ENCODE peak calls at places on chromosome 4, in six cellular contexts. W, S, Z, Q, U and C are unnamed samples.

GRCh38 chr4:182800216-182800515 is 117.0 kb downstream of the DCTD start:
- DNase-seq in W (no peak), S (no peak), Z (no peak), Q (no peak), U (no peak), C (no peak)

GRCh38 chr4:88414755-88415154 is 36.1 kb downstream of the HERC6 start:
- DNase-seq in W (no peak), S (no peak), Z (no peak), Q (no peak), U (no peak), C (no peak)

GRCh38 chr4:1055721-1056590 is 44.5 kb downstream of the FGFRL1 start:
- DNase-seq in W (peak; percentile 71), S (no peak), Z (peak; percentile 65), Q (peak; percentile 66), U (no peak), C (no peak)

GRCh38 chr4:113759696-113760093 is 1.8 kb downstream of the CAMK2D start:
- DNase-seq in W (no peak), S (no peak), Z (no peak), Q (no peak), U (no peak), C (no peak)

GRCh38 chr4:6761540-6762243 is 20.8 kb upstream of the KIAA0232 start:
- DNase-seq in W (no peak), S (no peak), Z (peak; percentile 84), Q (no peak), U (no peak), C (no peak)

GRCh38 chr4:111934294-111934693 is 211.0 kb upstream of the FAM241A start:
- DNase-seq in W (peak; percentile 12), S (no peak), Z (no peak), Q (peak; percentile 11), U (no peak), C (no peak)

GRCh38 chr4:77220841-77221613 is 64.0 kb downstream of the CCNG2 start:
- DNase-seq in W (no peak), S (no peak), Z (no peak), Q (no peak), U (no peak), C (no peak)

GRCh38 chr4:110091426-110091825 is 107.0 kb downstream of the ELOVL6 start:
- DNase-seq in W (no peak), S (peak; percentile 90), Z (no peak), Q (no peak), U (no peak), C (no peak)

GRCh38 chr4:105050896-105051295 is 95.8 kb upstream of the TET2 start:
- DNase-seq in W (no peak), S (peak; percentile 27), Z (no peak), Q (no peak), U (no peak), C (no peak)

GRCh38 chr4:176002007-176002623 is 63.5 kb upstream of the WDR17 start:
- DNase-seq in W (peak; percentile 73), S (peak; percentile 34), Z (peak; percentile 47), Q (peak; percentile 78), U (peak; percentile 77), C (peak; percentile 34)

GRCh38 chr4:122536001-122536400 is 79.5 kb upstream of the IL2 start:
- DNase-seq in W (no peak), S (no peak), Z (no peak), Q (no peak), U (no peak), C (no peak)

GRCh38 chr4:1567519-1567807 is 116.7 kb downstream of the FAM53A start:
- DNase-seq in W (no peak), S (no peak), Z (no peak), Q (no peak), U (no peak), C (no peak)

GRCh38 chr4:1410491-1411325 is 4.5 kb upstream of the NKX1-1 start:
- DNase-seq in W (peak; percentile 97), S (peak; percentile 28), Z (peak; percentile 48), Q (peak; percentile 95), U (peak; percentile 33), C (peak; percentile 29)

GRCh38 chr4:115515379-115516171 is 402.2 kb upstream of the NDST4 start:
- DNase-seq in W (no peak), S (no peak), Z (no peak), Q (no peak), U (peak; percentile 84), C (no peak)

GRCh38 chr4:147970003-147970402 is 238.1 kb downstream of the ARHGAP10 start:
- DNase-seq in W (no peak), S (no peak), Z (no peak), Q (no peak), U (no peak), C (no peak)

GRCh38 chr4:71550220-71551190 is 211.7 kb downstream of the SLC4A4 start:
- DNase-seq in W (peak; percentile 24), S (peak; percentile 66), Z (no peak), Q (peak; percentile 53), U (no peak), C (no peak)

GRCh38 chr4:54065282-54066087 is 1.1 kb upstream of the CHIC2 start:
- DNase-seq in W (no peak), S (peak; percentile 39), Z (no peak), Q (no peak), U (no peak), C (no peak)

GRCh38 chr4:27861381-27861787 is 1000.7 kb downstream of the STIM2 start:
- DNase-seq in W (peak; percentile 82), S (peak; percentile 79), Z (peak; percentile 0), Q (peak; percentile 89), U (peak; percentile 69), C (peak; percentile 47)

GRCh38 chr4:176635372-176636261 is 157.1 kb downstream of the VEGFC start:
- DNase-seq in W (no peak), S (peak; percentile 90), Z (no peak), Q (no peak), U (no peak), C (peak; percentile 37)

DNA sequence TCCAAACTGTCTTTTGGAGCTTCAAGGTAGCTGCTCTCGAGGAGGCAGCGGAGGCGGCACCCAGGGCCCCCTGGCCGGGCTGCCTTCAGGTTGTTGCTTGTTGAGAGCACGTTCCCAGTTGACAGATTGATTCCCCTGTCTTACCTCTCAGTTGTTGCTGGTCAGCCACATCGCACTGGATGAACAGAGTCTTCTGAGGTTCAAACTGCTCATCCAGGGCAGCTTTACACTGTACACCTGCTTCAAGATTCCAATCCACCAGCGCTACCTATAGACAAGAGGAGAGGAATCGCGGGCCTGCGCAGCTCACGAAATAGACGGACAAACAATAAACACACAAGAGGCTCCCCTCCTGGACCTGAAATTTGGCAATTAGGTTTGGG is 497 bp downstream of the HPGD start:
- DNase-seq in W (peak; percentile 39), S (peak; percentile 45), Z (peak; percentile 19), Q (peak; percentile 42), U (peak; percentile 57), C (no peak)
- TF ChIP-seq CTCF in W (no peak), S (peak; percentile 38), Z (no peak), Q (peak; percentile 8), U (peak; percentile 15), C (no peak)

GRCh38 chr4:95087657-95088455 is 330.1 kb downstream of the BMPR1B start:
- DNase-seq in W (no peak), S (no peak), Z (peak; percentile 8), Q (no peak), U (no peak), C (no peak)
- H2AFZ ChIP-seq in W (no peak overlapping the region), S (peak overlapping the region; percentile 23), Z (no peak overlapping the region), Q (no peak overlapping the region), U (no peak overlapping the region), C (no peak overlapping the region)

GRCh38 chr4:119209586-119209985 is 2.9 kb upstream of the USP53 start:
- DNase-seq in W (no peak), S (no peak), Z (no peak), Q (no peak), U (no peak), C (no peak)

GRCh38 chr4:119211856-119212250 is 660 bp upstream of the USP53 start:
- DNase-seq in W (no peak), S (no peak), Z (no peak), Q (no peak), U (peak; percentile 70), C (no peak)

GRCh38 chr4:119210760-119211159 is 1.8 kb upstream of the USP53 start:
- DNase-seq in W (no peak), S (no peak), Z (no peak), Q (no peak), U (no peak), C (no peak)

GRCh38 chr4:119207051-119207450 is 5.5 kb upstream of the USP53 start:
- DNase-seq in W (no peak), S (no peak), Z (no peak), Q (no peak), U (no peak), C (no peak)

DNA sequence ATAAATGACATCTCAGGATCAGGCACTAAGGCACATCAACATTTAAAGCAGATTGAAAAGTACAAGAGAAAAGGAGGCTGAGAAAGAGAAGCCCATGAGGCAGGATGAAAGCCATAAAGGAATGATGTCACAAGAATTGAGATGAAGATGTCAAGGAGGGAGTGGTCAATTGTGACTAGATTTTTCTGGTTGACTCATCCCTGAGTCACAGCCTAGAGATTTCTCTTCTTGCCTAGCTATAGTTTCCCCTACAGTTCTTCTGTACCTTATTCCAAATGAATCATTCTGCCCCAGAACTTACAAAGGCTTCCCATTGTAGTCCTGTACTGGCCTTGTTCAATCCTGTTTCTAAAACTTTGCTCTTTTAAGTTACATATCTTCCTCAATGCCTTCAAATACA is 3.4 kb upstream of the USP53 start:
- DNase-seq in W (no peak), S (peak; percentile 95), Z (no peak), Q (no peak), U (no peak), C (peak; percentile 25)
- H3F3A ChIP-seq in W (peaks cover 17% of the 10 kb centered on the region), S (peaks cover 7% of the 10 kb centered on the region), Z (peaks cover 36% of the 10 kb centered on the region), Q (no peaks in the 10 kb centered on the region), U (peaks cover 23% of the 10 kb centered on the region), C (peaks cover 20% of the 10 kb centered on the region)

GRCh38 chr4:102817021-102817605 is 10.2 kb downstream of the UBE2D3 start:
- DNase-seq in W (no peak), S (no peak), Z (no peak), Q (no peak), U (no peak), C (no peak)
- TF ChIP-seq CTCF in W (no peak), S (no peak), Z (no peak), Q (no peak), U (no peak), C (no peak)

GRCh38 chr4:3271131-3271530 is 21.7 kb upstream of the RGS12 start:
- DNase-seq in W (no peak), S (no peak), Z (no peak), Q (no peak), U (no peak), C (no peak)
- H2AFZ ChIP-seq in W (no peak overlapping the region), S (no peak overlapping the region), Z (no peak overlapping the region), Q (no peak overlapping the region), U (no peak overlapping the region), C (no peak overlapping the region)

DNA sequence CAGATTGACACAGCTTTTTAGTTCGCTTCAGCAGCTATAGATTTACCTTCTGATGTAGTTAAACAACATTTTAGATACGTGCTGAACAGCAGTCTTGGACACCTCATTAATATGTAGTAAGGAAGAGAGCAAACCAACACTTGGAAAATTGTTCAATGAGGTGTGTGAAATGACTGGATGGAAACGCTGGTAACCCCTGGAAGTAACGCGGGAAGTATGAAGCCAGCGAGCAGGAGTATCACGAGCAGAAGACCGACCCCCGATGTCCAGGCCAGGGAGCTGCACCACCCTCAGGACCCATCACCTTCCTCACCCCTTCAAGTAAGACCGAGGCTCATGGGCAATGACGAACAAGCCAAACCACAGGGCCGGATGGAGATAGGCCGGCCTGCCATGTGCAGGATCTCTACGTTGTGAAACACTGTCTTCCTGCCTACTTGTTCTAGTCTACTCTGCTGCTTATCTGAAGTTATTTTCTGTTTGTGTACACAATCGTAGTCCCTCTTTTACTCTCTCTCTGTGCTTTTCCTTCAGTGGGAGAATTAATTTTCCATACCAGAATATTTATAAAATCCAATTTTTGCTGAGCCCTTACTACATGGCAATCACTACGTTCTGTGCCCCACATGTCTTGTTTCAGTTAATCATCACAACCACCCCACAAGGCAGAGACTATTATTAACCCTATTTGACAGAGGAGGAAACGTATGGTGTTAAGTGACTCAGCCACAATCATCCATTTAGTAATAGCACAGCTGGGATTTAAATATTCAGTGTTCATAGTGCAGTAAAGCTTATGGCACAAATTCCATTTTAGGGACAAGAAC is 221.7 kb downstream of the APBB2 start:
- DNase-seq in W (no peak), S (peak; percentile 38), Z (no peak), Q (no peak), U (no peak), C (no peak)
- H3F3A ChIP-seq in W (no peaks in the 10 kb centered on the region), S (peaks cover 4% of the 10 kb centered on the region), Z (peaks cover 53% of the 10 kb centered on the region), Q (no peaks in the 10 kb centered on the region), U (no peaks in the 10 kb centered on the region), C (peaks cover 13% of the 10 kb centered on the region)